ENCODE peak calls at places on chromosome 4, in eight cellular contexts. B is activated T-helper 1 cell treated with anti-CD3 and anti-CD28 coated beads, Interleukin-2, amount 50 U/mL, for 16 hours; X is GM06990; Q is CD4-positive, alpha-beta T cell; S is glutamatergic neuron; F is stimulated activated CD4-positive, alpha-beta T cell treated with anti-CD3 and anti-CD28 coated beads, Interleukin-2, amount 100 ng/mL, for 48 hours; Y is ACHN; I is non-pigmented ciliary epithelial cell. C is an unnamed sample.
A peak's percentile ranks its signal among the peaks of the same experiment; 100 is the strongest.

GRCh38 chr4:177339794-177340374 is 30.2 kb downstream of the NEIL3 start:
- DNase-seq in I (no peak), F (no peak), Q (no peak), B (no peak), Y (peak; percentile 53), X (no peak), S (no peak), C (peak; percentile 4)

GRCh38 chr4:7771056-7771455 is 168.6 kb downstream of the AFAP1 start:
- DNase-seq in Q (no peak), I (no peak), S (no peak), F (no peak), B (no peak), Y (no peak), X (no peak), C (no peak)

GRCh38 chr4:81472249-81473085 is 760 bp upstream of the RASGEF1B start:
- DNase-seq in B (peak; percentile 23), Q (peak; percentile 34), Y (no peak), X (no peak), S (peak; percentile 41), I (no peak), F (no peak), C (peak; percentile 24)

GRCh38 chr4:30056016-30056415 is 664.2 kb upstream of the PCDH7 start:
- DNase-seq in I (no peak), Q (no peak), Y (no peak), S (no peak), F (no peak), X (no peak), B (no peak), C (no peak)

GRCh38 chr4:159283697-159284492 is 181.0 kb downstream of the RAPGEF2 start:
- DNase-seq in X (no peak), Y (peak; percentile 80), Q (no peak), S (no peak), F (no peak), B (no peak), I (peak; percentile 76), C (no peak)

GRCh38 chr4:13470379-13470778 is 13.8 kb downstream of the RAB28 start:
- DNase-seq in F (no peak), X (no peak), Y (no peak), S (no peak), Q (no peak), B (no peak), I (no peak), C (no peak)

GRCh38 chr4:28350485-28350884 is 1489.8 kb downstream of the STIM2 start:
- DNase-seq in Q (no peak), I (no peak), X (no peak), Y (no peak), B (no peak), S (no peak), F (no peak), C (no peak)

GRCh38 chr4:8232748-8233147 is 33.7 kb downstream of the SH3TC1 start:
- DNase-seq in I (no peak), B (no peak), Y (no peak), F (no peak), Q (no peak), S (no peak), X (no peak), C (no peak)

GRCh38 chr4:80335554-80336358 is at the start of gene CFAP299:
- DNase-seq in B (peak; percentile 4), Q (no peak), I (peak; percentile 67), F (peak; percentile 50), S (peak; percentile 89), Y (peak; percentile 88), X (peak; percentile 69), C (peak; percentile 44)

GRCh38 chr4:114108869-114109268 is 129.4 kb upstream of the ARSJ start:
- DNase-seq in Q (no peak), I (no peak), S (peak; percentile 53), Y (peak; percentile 41), X (no peak), B (no peak), F (no peak), C (peak; percentile 15)

GRCh38 chr4:34826660-34827059 is 1417.7 kb downstream of the ARAP2 start:
- DNase-seq in X (no peak), I (no peak), Y (no peak), B (no peak), S (no peak), F (no peak), Q (no peak), C (no peak)

C was measured in GM12878.